ENCODE peak calls at places on chromosomes 11 and 22, in six cellular contexts. One of them, this sample, is unnamed.

GRCh38 chr11:36186340-36186739 is 102.9 kb downstream of the COMMD9 start:
- DNase-seq in A673: peak
- DNase-seq in WERI-Rb-1: no peak
- DNase-seq in H7: no peak
- DNase-seq in adrenal gland: no peak
- DNase-seq in ovary: no peak
- DNase-seq in this sample: peak

GRCh38 chr11:108698844-108699642 is 34.2 kb downstream of the DDX10 start:
- DNase-seq in H7: no peak
- DNase-seq in WERI-Rb-1: no peak
- DNase-seq in ovary: no peak
- DNase-seq in adrenal gland: no peak
- DNase-seq in A673: no peak
- DNase-seq in this sample: no peak

GRCh38 chr11:66367561-66368312 is 3.8 kb downstream of the SLC29A2 start:
- DNase-seq in A673: no peak
- DNase-seq in adrenal gland: no peak
- DNase-seq in H7: no peak
- DNase-seq in WERI-Rb-1: no peak
- DNase-seq in ovary: peak
- DNase-seq in this sample: no peak

GRCh38 chr11:14148653-14149273 is 186.2 kb downstream of the SPON1 start:
- DNase-seq in WERI-Rb-1: no peak
- DNase-seq in A673: peak
- DNase-seq in ovary: no peak
- DNase-seq in H7: no peak
- DNase-seq in adrenal gland: no peak
- DNase-seq in this sample: no peak

GRCh38 chr11:33060271-33060670 is 20.9 kb downstream of the TCP11L1 start:
- DNase-seq in A673: no peak
- DNase-seq in adrenal gland: no peak
- DNase-seq in ovary: no peak
- DNase-seq in H7: no peak
- DNase-seq in WERI-Rb-1: peak
- DNase-seq in this sample: no peak

GRCh38 chr22:35914357-35914664 is 114.3 kb downstream of the RBFOX2 start:
- DNase-seq in ovary: no peak
- DNase-seq in WERI-Rb-1: no peak
- DNase-seq in adrenal gland: no peak
- DNase-seq in A673: no peak
- DNase-seq in H7: no peak
- DNase-seq in this sample: no peak

GRCh38 chr22:35258144-35258988 is 1.1 kb downstream of the HMGXB4 start:
- DNase-seq in WERI-Rb-1: no peak
- DNase-seq in H7: peak
- DNase-seq in adrenal gland: no peak
- DNase-seq in ovary: no peak
- DNase-seq in A673: peak
- DNase-seq in this sample: no peak

GRCh38 chr11:103532133-103532788 is 423.0 kb downstream of the DYNC2H1 start:
- DNase-seq in adrenal gland: no peak
- DNase-seq in H7: no peak
- DNase-seq in A673: peak
- DNase-seq in WERI-Rb-1: no peak
- DNase-seq in ovary: no peak
- DNase-seq in this sample: no peak

DNA sequence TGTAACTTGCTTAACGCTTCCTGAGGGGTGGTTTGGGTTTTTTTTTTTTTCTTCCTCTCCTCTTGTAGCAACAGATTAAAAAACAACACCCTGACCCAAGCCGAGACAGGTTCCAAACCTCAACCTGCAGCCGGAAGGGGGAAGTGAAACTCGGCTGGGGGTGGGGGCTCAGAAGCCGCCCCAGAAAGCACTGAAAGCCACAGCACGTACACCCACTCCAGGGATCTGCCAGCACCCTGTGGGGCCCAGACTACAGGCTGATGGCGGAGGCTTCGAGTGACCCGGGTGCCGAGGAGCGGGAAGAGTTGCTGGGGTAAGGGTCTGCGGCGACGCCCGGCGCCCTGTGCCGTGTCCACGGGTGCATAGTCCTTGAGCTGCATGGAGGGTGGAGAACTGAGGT is at the start of gene LSP1:
- DNase-seq in ovary: no peak
- DNase-seq in A673: no peak
- DNase-seq in H7: no peak
- DNase-seq in adrenal gland: no peak
- DNase-seq in WERI-Rb-1: no peak
- DNase-seq in this sample: no peak
- H3K4me3 ChIP-seq in ovary: no peak
- H3K4me3 ChIP-seq in A673: no peak
- H3K4me3 ChIP-seq in H7: no peak
- H3K4me3 ChIP-seq in adrenal gland: no peak
- H3K4me3 ChIP-seq in WERI-Rb-1: no peak
- H3K4me3 ChIP-seq in this sample: no peak

GRCh38 chr22:39939830-39940229 is 20.4 kb upstream of the TMA7B start:
- DNase-seq in adrenal gland: no peak
- DNase-seq in H7: no peak
- DNase-seq in WERI-Rb-1: no peak
- DNase-seq in A673: no peak
- DNase-seq in ovary: no peak
- DNase-seq in this sample: no peak
- H3K4me3 ChIP-seq in adrenal gland: no peak
- H3K4me3 ChIP-seq in H7: no peak
- H3K4me3 ChIP-seq in WERI-Rb-1: no peak
- H3K4me3 ChIP-seq in A673: no peak
- H3K4me3 ChIP-seq in ovary: no peak
- H3K4me3 ChIP-seq in this sample: no peak

DNA sequence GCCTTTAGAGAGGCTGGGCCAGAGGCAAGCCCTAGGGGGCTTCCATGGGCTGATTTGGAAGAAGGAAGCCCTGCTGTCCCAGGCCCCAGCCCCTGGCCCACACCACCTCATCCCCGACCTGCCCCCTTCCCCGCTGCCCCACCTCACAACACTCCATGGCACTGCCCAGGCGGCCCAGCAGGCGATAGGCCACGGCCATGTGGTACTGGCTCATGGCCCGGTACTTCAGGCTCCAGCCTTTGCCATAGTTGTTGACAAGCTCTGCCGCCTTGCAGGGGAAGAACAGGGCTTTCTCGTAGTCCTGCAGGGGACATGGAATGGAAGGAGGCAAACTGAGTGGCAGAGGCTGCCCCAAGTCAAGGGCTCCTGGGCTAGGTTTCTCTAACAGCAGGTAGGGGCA is 6.4 kb downstream of the RAPSN start:
- DNase-seq in WERI-Rb-1: no peak
- DNase-seq in H7: no peak
- DNase-seq in A673: no peak
- DNase-seq in adrenal gland: no peak
- DNase-seq in ovary: no peak
- DNase-seq in this sample: no peak
- H3K4me3 ChIP-seq in WERI-Rb-1: no peak
- H3K4me3 ChIP-seq in H7: no peak
- H3K4me3 ChIP-seq in A673: no peak
- H3K4me3 ChIP-seq in adrenal gland: no peak
- H3K4me3 ChIP-seq in ovary: no peak
- H3K4me3 ChIP-seq in this sample: no peak

GRCh38 chr11:64854534-64855502 is 10.4 kb upstream of the CDC42BPG start:
- DNase-seq in A673: peak
- DNase-seq in H7: no peak
- DNase-seq in WERI-Rb-1: no peak
- DNase-seq in ovary: peak
- DNase-seq in adrenal gland: peak
- DNase-seq in this sample: peak
- H3K4me3 ChIP-seq in A673: no peak
- H3K4me3 ChIP-seq in H7: no peak
- H3K4me3 ChIP-seq in WERI-Rb-1: no peak
- H3K4me3 ChIP-seq in ovary: no peak
- H3K4me3 ChIP-seq in adrenal gland: no peak
- H3K4me3 ChIP-seq in this sample: no peak

GRCh38 chr11:12088531-12088930 is 21.9 kb upstream of the MICAL2 start:
- DNase-seq in H7: no peak
- DNase-seq in A673: no peak
- DNase-seq in ovary: no peak
- DNase-seq in adrenal gland: no peak
- DNase-seq in WERI-Rb-1: no peak
- DNase-seq in this sample: no peak

GRCh38 chr11:12088047-12088481 is 22.3 kb upstream of the MICAL2 start:
- DNase-seq in ovary: no peak
- DNase-seq in adrenal gland: no peak
- DNase-seq in A673: peak
- DNase-seq in H7: no peak
- DNase-seq in WERI-Rb-1: peak
- DNase-seq in this sample: peak

GRCh38 chr11:12085371-12086251 is 24.8 kb upstream of the MICAL2 start:
- DNase-seq in A673: no peak
- DNase-seq in H7: no peak
- DNase-seq in WERI-Rb-1: no peak
- DNase-seq in ovary: no peak
- DNase-seq in adrenal gland: no peak
- DNase-seq in this sample: no peak

GRCh38 chr11:12086271-12087074 is 23.9 kb upstream of the MICAL2 start:
- DNase-seq in WERI-Rb-1: peak
- DNase-seq in adrenal gland: peak
- DNase-seq in A673: peak
- DNase-seq in ovary: no peak
- DNase-seq in H7: no peak
- DNase-seq in this sample: peak

DNA sequence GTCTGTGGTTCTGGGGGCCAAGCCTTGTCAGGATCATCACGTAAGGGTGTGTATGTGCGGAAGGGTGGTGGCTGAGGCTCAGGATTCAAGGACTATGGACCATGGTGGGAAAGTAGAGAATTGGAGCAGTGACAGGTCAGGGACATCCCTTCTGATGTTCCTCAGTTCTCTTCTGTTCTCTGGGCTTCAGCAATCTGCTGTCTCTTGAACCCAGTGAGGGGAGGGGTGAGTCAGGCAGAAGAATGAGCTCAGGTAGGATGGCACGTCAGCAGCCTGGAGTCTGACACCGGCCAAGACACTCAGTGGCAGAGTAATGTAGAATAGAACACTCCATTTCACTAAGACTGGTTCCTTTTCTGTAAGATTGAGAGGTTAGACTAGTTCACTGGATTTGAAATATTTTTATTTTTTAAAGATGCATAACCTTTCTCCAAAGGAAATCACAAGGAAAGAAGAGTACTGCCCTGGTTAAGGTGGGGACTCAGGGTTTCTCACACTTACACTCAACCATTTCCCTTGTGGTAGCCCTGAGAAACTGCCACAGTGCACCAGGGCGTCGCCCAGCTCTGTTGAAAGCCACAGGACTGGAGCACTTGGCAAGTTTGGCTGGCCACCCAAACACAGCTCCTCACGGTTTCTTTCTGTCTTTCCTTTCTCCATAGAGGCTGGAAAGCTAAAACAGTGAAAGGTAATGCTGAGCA is 23.2 kb upstream of the MICAL2 start:
- DNase-seq in WERI-Rb-1: peak
- DNase-seq in A673: no peak
- DNase-seq in adrenal gland: no peak
- DNase-seq in H7: no peak
- DNase-seq in ovary: no peak
- DNase-seq in this sample: peak
- H3K4me3 ChIP-seq in WERI-Rb-1: peak
- H3K4me3 ChIP-seq in A673: no peak
- H3K4me3 ChIP-seq in adrenal gland: no peak
- H3K4me3 ChIP-seq in H7: no peak
- H3K4me3 ChIP-seq in ovary: no peak
- H3K4me3 ChIP-seq in this sample: no peak

This sample was measured in lower leg skin.